ENCODE peak calls at places on chromosomes 5 and 9, in ten cellular contexts. W, Z, M, U, P, T, B, F, S and Y are unnamed samples. For H3K9me3, the result is how much of the 10 kb centered on the place peaks cover.

GRCh38 chr5:66959668-66960067 is 236.9 kb downstream of the CD180 start:
- DNase-seq in W (no peak), Z (no peak), M (no peak), U (no peak), P (no peak), T (no peak), B (peak), F (no peak), S (no peak), Y (no peak)

GRCh38 chr5:117473075-117473595 is 898.5 kb upstream of the SEMA6A start:
- DNase-seq in W (no peak), Z (no peak), M (no peak), U (no peak), P (no peak), T (no peak), B (no peak), F (no peak), S (no peak), Y (no peak)

GRCh38 chr9:95772320-95773060 is 103.0 kb upstream of the ERCC6L2 start:
- DNase-seq in W (peak), Z (no peak), M (peak), U (no peak), P (no peak), T (no peak), B (no peak), F (no peak), S (no peak), Y (no peak)

GRCh38 chr5:59893436-59894227 is at the start of gene PDE4D:
- DNase-seq in W (peak), Z (no peak), M (peak), U (peak), P (no peak), T (peak), B (peak), F (no peak), S (peak), Y (no peak)

GRCh38 chr5:148962200-148962550 is 100.7 kb downstream of the SH3TC2 start:
- DNase-seq in W (no peak), Z (no peak), M (no peak), U (no peak), P (no peak), T (no peak), B (no peak), F (no peak), S (no peak), Y (no peak)

GRCh38 chr9:28155067-28155466 is 581.8 kb upstream of the C9orf72 start:
- DNase-seq in W (no peak), Z (no peak), M (no peak), U (peak), P (no peak), T (no peak), B (no peak), F (no peak), S (no peak), Y (no peak)

GRCh38 chr9:86925686-86926085 is 21.6 kb downstream of the GAS1 start:
- DNase-seq in W (no peak), Z (no peak), M (no peak), U (no peak), P (no peak), T (no peak), B (no peak), F (no peak), S (no peak), Y (no peak)

GRCh38 chr5:76473676-76474075 is 70.6 kb downstream of the IQGAP2 start:
- DNase-seq in W (no peak), Z (no peak), M (no peak), U (no peak), P (no peak), T (no peak), B (no peak), F (no peak), S (no peak), Y (no peak)

GRCh38 chr5:177084175-177084574 is 2.5 kb upstream of the FGFR4 start:
- DNase-seq in W (no peak), Z (no peak), M (no peak), U (no peak), P (no peak), T (no peak), B (no peak), F (no peak), S (no peak), Y (no peak)

GRCh38 chr9:128124873-128125574 is 2.5 kb downstream of the PTGES2 start:
- DNase-seq in W (peak), Z (no peak), M (peak), U (peak), P (no peak), T (peak), B (peak), F (peak), S (peak), Y (no peak)

GRCh38 chr9:106753155-106753671 is 109.8 kb upstream of the ZNF462 start:
- DNase-seq in W (no peak), Z (no peak), M (no peak), U (no peak), P (no peak), T (no peak), B (no peak), F (no peak), S (no peak), Y (no peak)

GRCh38 chr9:93673271-93673843 is 97.0 kb downstream of the PHF2 start:
- DNase-seq in W (peak), Z (no peak), M (peak), U (no peak), P (no peak), T (peak), B (no peak), F (no peak), S (peak), Y (peak)

GRCh38 chr5:162068412-162068811 is 839 bp downstream of the GABRG2 start:
- DNase-seq in W (no peak), Z (no peak), M (no peak), U (peak), P (peak), T (no peak), B (peak), F (no peak), S (no peak), Y (no peak)

GRCh38 chr5:96807099-96807654 is 568 bp downstream of the ERAP1 start:
- DNase-seq in W (peak), Z (peak), M (peak), U (peak), P (peak), T (peak), B (peak), F (no peak), S (peak), Y (peak)

GRCh38 chr5:33065146-33065545 is 354.0 kb downstream of the NPR3 start:
- DNase-seq in W (no peak), Z (no peak), M (no peak), U (no peak), P (no peak), T (no peak), B (no peak), F (no peak), S (no peak), Y (no peak)

GRCh38 chr5:97002983-97003382 is 67.1 kb downstream of the LNPEP start:
- DNase-seq in W (no peak), Z (no peak), M (no peak), U (no peak), P (no peak), T (no peak), B (no peak), F (no peak), S (no peak), Y (no peak)

GRCh38 chr5:107257885-107258520 is 412.7 kb downstream of the EFNA5 start:
- DNase-seq in W (no peak), Z (no peak), M (no peak), U (no peak), P (no peak), T (no peak), B (peak), F (no peak), S (no peak), Y (no peak)

GRCh38 chr9:90783964-90784363 is 17.7 kb upstream of the SYK start:
- DNase-seq in W (no peak), Z (no peak), M (no peak), U (no peak), P (no peak), T (no peak), B (no peak), F (no peak), S (no peak), Y (no peak)

GRCh38 chr9:86721843-86722705 is 225.2 kb downstream of the GAS1 start:
- DNase-seq in W (peak), Z (no peak), M (no peak), U (peak), P (no peak), T (no peak), B (no peak), F (no peak), S (no peak), Y (peak)

GRCh38 chr9:121024237-121024636 is 25.8 kb downstream of the C5 start:
- DNase-seq in W (no peak), Z (no peak), M (no peak), U (no peak), P (no peak), T (no peak), B (no peak), F (no peak), S (no peak), Y (no peak)

GRCh38 chr9:74951725-74952151 is 974 bp downstream of the C9orf40 start:
- DNase-seq in W (peak), Z (peak), M (peak), U (peak), P (no peak), T (peak), B (peak), F (no peak), S (peak), Y (peak)

GRCh38 chr9:95468791-95469190 is 48.0 kb downstream of the PTCH1 start:
- DNase-seq in W (no peak), Z (no peak), M (no peak), U (no peak), P (no peak), T (no peak), B (no peak), F (no peak), S (no peak), Y (no peak)

GRCh38 chr5:95284512-95285405 is at the start of gene MCTP1:
- DNase-seq in W (no peak), Z (no peak), M (no peak), U (peak), P (no peak), T (peak), B (peak), F (no peak), S (peak), Y (no peak)

GRCh38 chr9:131627326-131627845 is 82.1 kb downstream of the PRRT1B start:
- DNase-seq in W (no peak), Z (no peak), M (no peak), U (no peak), P (no peak), T (peak), B (no peak), F (no peak), S (no peak), Y (no peak)

GRCh38 chr9:125380406-125380805 is 118.8 kb downstream of the GAPVD1 start:
- DNase-seq in W (no peak), Z (no peak), M (no peak), U (no peak), P (no peak), T (peak), B (no peak), F (no peak), S (no peak), Y (no peak)

GRCh38 chr9:80114241-80114640 is 542.5 kb downstream of the TLE4 start:
- DNase-seq in W (no peak), Z (no peak), M (no peak), U (no peak), P (no peak), T (no peak), B (no peak), F (no peak), S (no peak), Y (no peak)

GRCh38 chr9:134326754-134327526 is 685 bp downstream of the RXRA start:
- DNase-seq in W (no peak), Z (no peak), M (no peak), U (peak), P (peak), T (peak), B (peak), F (no peak), S (no peak), Y (peak)

GRCh38 chr5:14110680-14111079 is 32.5 kb upstream of the TRIO start:
- DNase-seq in W (no peak), Z (no peak), M (no peak), U (no peak), P (no peak), T (no peak), B (peak), F (no peak), S (no peak), Y (no peak)

GRCh38 chr5:14108170-14108996 is 34.8 kb upstream of the TRIO start:
- DNase-seq in W (peak), Z (no peak), M (peak), U (peak), P (peak), T (no peak), B (peak), F (peak), S (peak), Y (peak)

GRCh38 chr5:14109041-14109747 is 33.9 kb upstream of the TRIO start:
- DNase-seq in W (no peak), Z (no peak), M (peak), U (no peak), P (no peak), T (no peak), B (peak), F (no peak), S (peak), Y (peak)

GRCh38 chr5:14109771-14110170 is 33.4 kb upstream of the TRIO start:
- DNase-seq in W (no peak), Z (no peak), M (no peak), U (no peak), P (no peak), T (no peak), B (peak), F (no peak), S (no peak), Y (no peak)

GRCh38 chr5:14110196-14110595 is 32.9 kb upstream of the TRIO start:
- DNase-seq in W (no peak), Z (no peak), M (no peak), U (no peak), P (no peak), T (no peak), B (peak), F (no peak), S (no peak), Y (no peak)
- H3K27ac ChIP-seq in W (no peak), Z (no peak), M (no peak), U (no peak), P (no peak), T (no peak), B (peak), F (no peak), S (no peak), Y (no peak)

GRCh38 chr5:126519637-126520592 is 75.1 kb downstream of the ALDH7A1 start:
- DNase-seq in W (peak), Z (no peak), M (peak), U (peak), P (no peak), T (no peak), B (no peak), F (no peak), S (no peak), Y (peak)
- TF ChIP-seq POLR2A in W (no peak), Z (no peak), M (no peak), U (no peak), P (no peak), T (no peak), B (no peak), F (no peak), S (no peak), Y (no peak)

DNA sequence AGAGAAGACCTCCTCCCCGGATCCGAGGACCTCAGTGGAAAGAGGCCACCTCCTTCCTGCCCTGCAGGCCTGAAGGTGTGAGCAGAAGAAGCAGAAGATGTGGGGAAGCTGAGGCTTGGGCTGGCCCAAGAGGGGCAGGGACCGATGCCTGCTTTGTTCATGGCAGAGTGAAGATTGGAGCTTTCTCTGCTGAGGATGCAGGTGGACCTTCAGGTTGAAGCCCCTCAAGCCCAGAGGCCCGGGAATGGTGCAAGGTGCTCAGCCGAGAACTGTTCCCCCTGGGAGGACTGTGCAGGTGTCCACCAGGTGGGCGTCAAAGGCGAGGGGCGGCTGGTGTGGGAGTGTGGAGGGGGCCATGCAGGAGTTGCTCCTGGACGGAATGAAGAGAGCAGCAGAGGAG is 277.9 kb upstream of the IRX2 start:
- DNase-seq in W (no peak), Z (no peak), M (no peak), U (no peak), P (no peak), T (no peak), B (no peak), F (no peak), S (no peak), Y (no peak)
- H3K9me3 ChIP-seq in W (under half), Z (under half), M (under half), U (under half), P (under half), T (under half), B (under half), F (under half), S (under half), Y (under half)

DNA sequence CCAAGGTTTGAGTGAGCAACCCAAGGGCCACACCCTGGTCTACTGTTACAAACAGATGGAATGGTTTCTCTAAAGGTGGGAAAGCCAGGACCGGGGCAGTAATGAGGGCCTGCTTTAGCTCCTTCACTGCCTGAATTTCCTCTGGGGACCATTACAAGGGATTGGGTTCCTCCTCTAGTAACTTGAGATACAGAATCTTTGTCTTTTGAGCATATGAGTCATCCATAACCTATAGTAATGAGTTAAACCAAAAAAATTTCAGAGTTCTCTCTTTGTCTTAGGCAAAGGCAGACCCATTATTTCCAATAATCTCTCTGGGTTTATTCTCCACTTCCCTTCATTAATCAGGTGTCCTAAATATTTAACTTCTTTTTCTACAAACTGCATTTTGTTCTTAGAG is 618.8 kb downstream of the HINT1 start:
- DNase-seq in W (no peak), Z (no peak), M (no peak), U (no peak), P (no peak), T (no peak), B (no peak), F (no peak), S (no peak), Y (no peak)
- H3K27ac ChIP-seq in W (no peak), Z (no peak), M (no peak), U (no peak), P (no peak), T (no peak), B (no peak), F (no peak), S (no peak), Y (no peak)

GRCh38 chr5:173327084-173327947 is 898 bp downstream of the STC2 start:
- DNase-seq in W (no peak), Z (no peak), M (no peak), U (no peak), P (peak), T (peak), B (peak), F (no peak), S (no peak), Y (no peak)
- TF ChIP-seq POLR2A in W (no peak), Z (no peak), M (no peak), U (no peak), P (no peak), T (no peak), B (no peak), F (no peak), S (no peak), Y (no peak)

GRCh38 chr5:14457475-14457874 is 124.1 kb upstream of the OTULINL start:
- DNase-seq in W (no peak), Z (no peak), M (no peak), U (no peak), P (no peak), T (no peak), B (no peak), F (no peak), S (no peak), Y (no peak)
- H3K9me3 ChIP-seq in W (under half), Z (under half), M (under half), U (under half), P (under half), T (under half), B (under half), F (under half), S (under half), Y (under half)

GRCh38 chr9:21985964-21986667 is 8.1 kb downstream of the CDKN2A start:
- DNase-seq in W (no peak), Z (no peak), M (no peak), U (no peak), P (no peak), T (no peak), B (no peak), F (no peak), S (no peak), Y (no peak)
- H3K27ac ChIP-seq in W (no peak), Z (no peak), M (no peak), U (no peak), P (no peak), T (no peak), B (no peak), F (no peak), S (no peak), Y (no peak)

DNA sequence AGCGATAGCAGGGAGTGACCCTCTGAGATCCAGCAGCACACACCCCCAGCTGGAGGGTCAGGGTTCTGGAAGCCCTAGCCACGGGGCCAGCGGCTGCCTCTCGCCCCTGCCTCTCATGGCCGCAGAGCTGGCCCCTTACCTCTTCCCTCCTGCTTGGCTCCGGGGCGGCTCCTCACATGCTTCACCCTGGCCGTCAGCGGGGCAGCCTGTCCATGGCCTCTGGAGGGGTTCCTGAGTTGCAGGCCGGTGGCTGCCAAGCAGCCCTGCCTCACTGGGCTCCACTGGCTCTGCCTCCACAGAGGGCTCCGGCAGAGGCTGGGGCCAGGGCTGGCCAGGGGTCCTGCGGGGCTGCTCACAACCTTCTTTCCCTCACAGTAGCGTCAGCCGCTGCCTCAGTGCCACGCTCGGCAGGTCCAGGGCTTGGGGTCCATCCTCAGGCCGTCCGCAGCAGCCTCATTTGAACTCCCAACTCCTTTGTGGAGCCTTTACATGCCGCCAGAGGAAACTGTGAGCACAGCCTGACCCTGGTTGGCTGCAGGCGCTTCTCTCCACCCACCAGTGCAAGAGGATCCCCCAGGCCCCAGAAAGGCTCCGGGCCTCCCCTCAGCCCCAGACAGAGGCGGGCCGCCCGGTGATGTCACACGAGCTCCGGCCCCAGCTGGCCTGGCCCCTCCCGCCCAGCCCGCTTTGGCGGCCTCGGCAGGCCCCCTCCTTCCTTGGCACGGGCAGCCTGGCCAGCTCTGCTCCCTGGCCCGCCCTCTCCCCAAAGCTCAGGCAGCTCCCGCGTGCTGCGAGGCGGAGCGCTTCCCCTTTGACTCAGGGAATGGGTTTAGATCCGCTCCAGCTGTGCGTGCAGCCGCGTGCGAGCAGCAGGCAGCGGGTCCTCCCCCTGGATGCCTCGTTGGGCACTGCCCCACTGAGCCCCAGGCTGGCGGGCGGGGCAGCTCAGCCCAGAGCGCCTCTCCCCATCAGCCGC is at the start of gene ANGPTL2:
- DNase-seq in W (peak), Z (peak), M (peak), U (peak), P (peak), T (peak), B (no peak), F (no peak), S (peak), Y (peak)
- TF ChIP-seq POLR2A in W (peak), Z (peak), M (peak), U (peak), P (no peak), T (peak), B (no peak), F (no peak), S (no peak), Y (peak)

GRCh38 chr5:141319699-141320098 is 885 bp downstream of the TAF7 start:
- DNase-seq in W (no peak), Z (no peak), M (no peak), U (no peak), P (no peak), T (no peak), B (no peak), F (no peak), S (no peak), Y (no peak)

GRCh38 chr5:141322261-141322660 is 1.7 kb upstream of the TAF7 start:
- DNase-seq in W (no peak), Z (no peak), M (no peak), U (no peak), P (no peak), T (no peak), B (no peak), F (no peak), S (no peak), Y (no peak)

GRCh38 chr5:141326088-141326854 is 4.0 kb upstream of the PCDHGA1 start:
- DNase-seq in W (peak), Z (no peak), M (peak), U (peak), P (peak), T (peak), B (peak), F (no peak), S (peak), Y (peak)

GRCh38 chr5:141319202-141319601 is 1.4 kb downstream of the TAF7 start:
- DNase-seq in W (no peak), Z (no peak), M (no peak), U (no peak), P (no peak), T (no peak), B (no peak), F (no peak), S (no peak), Y (no peak)

GRCh38 chr5:141320225-141321169 is at the start of gene TAF7:
- DNase-seq in W (peak), Z (peak), M (peak), U (peak), P (peak), T (peak), B (peak), F (peak), S (peak), Y (peak)
- H3K9me3 ChIP-seq in W (under half), Z (under half), M (half or more), U (under half), P (under half), T (under half), B (half or more), F (under half), S (half or more), Y (under half)

GRCh38 chr5:153299891-153300290 is 190.6 kb upstream of the GRIA1 start:
- DNase-seq in W (no peak), Z (no peak), M (no peak), U (no peak), P (no peak), T (no peak), B (no peak), F (no peak), S (no peak), Y (no peak)
- H3K27ac ChIP-seq in W (no peak), Z (no peak), M (no peak), U (no peak), P (no peak), T (no peak), B (no peak), F (no peak), S (no peak), Y (no peak)